ENCODE peak calls at places on chromosomes 1 and 21, in six cellular contexts. K is HCT116, E is vagina, R is prostate gland, V is stomach, T is endothelial cell of umbilical vein. C is an unnamed sample.

GRCh38 chr1:186740324-186740723 is 60.1 kb upstream of the PTGS2 start:
- DNase-seq in V (no peak), T (no peak), R (no peak), K (no peak), E (no peak), C (no peak)

GRCh38 chr1:54510715-54511270 is 37.2 kb upstream of the ACOT11 start:
- DNase-seq in R (no peak), E (no peak), T (no peak), K (no peak), V (no peak), C (peak; percentile 36)

GRCh38 chr21:15134711-15135110 is 69.9 kb upstream of the NRIP1 start:
- DNase-seq in R (no peak), T (peak; percentile 44), V (peak; percentile 33), K (no peak), E (no peak), C (no peak)

GRCh38 chr1:183817576-183818288 is 12.8 kb downstream of the RGL1 start:
- DNase-seq in V (no peak), R (no peak), T (peak; percentile 63), K (no peak), E (no peak), C (no peak)

GRCh38 chr1:114153621-114154145 is at the start of gene SYT6:
- DNase-seq in K (no peak), T (no peak), R (no peak), V (no peak), E (no peak), C (no peak)

GRCh38 chr21:21730524-21730923 is 732.3 kb downstream of the NCAM2 start:
- DNase-seq in K (no peak), V (no peak), T (no peak), E (no peak), R (no peak), C (no peak)

GRCh38 chr1:164644268-164644667 is 85.3 kb downstream of the PBX1 start:
- DNase-seq in R (no peak), T (no peak), K (no peak), E (no peak), V (no peak), C (no peak)

GRCh38 chr21:44483288-44484237 is 28.3 kb downstream of the LRRC3 start:
- DNase-seq in E (no peak), K (no peak), V (no peak), R (no peak), T (no peak), C (peak; percentile 43)

GRCh38 chr1:60101516-60101915 is 27.9 kb upstream of the C1orf87 start:
- DNase-seq in V (no peak), E (no peak), T (peak; percentile 68), K (no peak), R (no peak), C (no peak)

GRCh38 chr1:108708726-108709660 is 3.7 kb upstream of the FNDC7 start:
- DNase-seq in R (no peak), T (no peak), K (no peak), V (no peak), E (no peak), C (peak; percentile 78)

GRCh38 chr21:33109574-33110339 is 39.8 kb downstream of the OLIG1 start:
- DNase-seq in R (peak; percentile 39), E (no peak), V (no peak), K (no peak), T (no peak), C (peak; percentile 80)

GRCh38 chr1:17549384-17549783 is 9.9 kb downstream of the ARHGEF10L start:
- DNase-seq in K (no peak), E (no peak), V (no peak), T (no peak), R (no peak), C (no peak)

GRCh38 chr1:169868978-169869377 is 24.7 kb downstream of the SCYL3 start:
- DNase-seq in R (peak; percentile 16), K (no peak), T (no peak), E (no peak), V (no peak), C (no peak)

GRCh38 chr1:62045579-62045978 is 149.1 kb upstream of the L1TD1 start:
- DNase-seq in E (no peak), V (no peak), R (no peak), K (no peak), T (no peak), C (no peak)

GRCh38 chr1:224747578-224747977 is 131.5 kb downstream of the CNIH3 start:
- DNase-seq in T (no peak), E (no peak), V (no peak), K (no peak), R (no peak), C (no peak)

GRCh38 chr21:31299291-31300147 is 44.5 kb downstream of the TIAM1 start:
- DNase-seq in E (no peak), R (peak; percentile 15), V (no peak), T (no peak), K (no peak), C (no peak)

GRCh38 chr1:247482747-247483146 is 24.8 kb upstream of the OR2B11 start:
- DNase-seq in R (no peak), K (no peak), V (no peak), E (no peak), T (no peak), C (no peak)

GRCh38 chr1:221741364-221741970 is 422 bp downstream of the DUSP10 start:
- DNase-seq in T (peak; percentile 43), K (no peak), V (no peak), E (no peak), R (no peak), C (peak; percentile 84)

GRCh38 chr1:116915182-116915611 is 5.5 kb downstream of the PTGFRN start:
- DNase-seq in R (peak; percentile 22), V (peak; percentile 69), E (peak; percentile 74), K (no peak), T (no peak), C (no peak)

DNA sequence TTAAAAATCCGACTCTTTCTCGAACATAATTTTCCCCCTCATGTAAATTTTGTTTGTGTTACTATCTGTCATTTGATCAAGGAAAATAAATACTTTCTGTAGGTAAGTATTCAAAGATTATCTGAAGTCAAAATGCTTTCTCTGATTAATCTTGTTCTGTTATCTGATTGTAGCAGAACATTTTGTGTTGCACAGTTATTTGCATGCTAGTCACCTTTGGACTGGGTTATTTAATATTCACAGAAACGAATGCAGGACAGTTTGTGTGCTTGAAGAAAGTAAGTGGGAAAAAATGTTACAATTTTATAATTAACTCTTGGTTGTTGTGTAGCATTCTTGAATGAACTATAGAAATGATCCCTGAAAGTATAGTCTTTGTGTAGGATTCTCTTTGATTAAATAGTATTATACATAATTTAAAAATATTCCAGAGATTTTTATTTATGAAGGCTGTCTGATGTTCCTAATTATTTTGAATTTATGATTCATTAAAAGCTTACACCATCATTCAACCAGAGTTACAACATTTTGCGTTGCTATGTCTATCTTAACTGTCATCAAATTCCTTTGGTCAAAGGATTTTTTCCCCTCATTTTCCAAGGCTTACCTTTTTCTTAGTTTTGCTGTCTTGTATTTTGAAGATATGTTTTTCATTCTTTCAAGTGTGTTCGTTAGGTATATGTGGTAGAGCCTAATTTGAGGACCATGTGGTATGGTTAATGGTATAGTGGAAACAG is 176.6 kb downstream of the GIPC2 start:
- DNase-seq in R (no peak), V (no peak), K (no peak), T (no peak), E (no peak), C (no peak)
- H3K4me1 ChIP-seq in R (no peaks in the 10 kb centered on the region), V (no peaks in the 10 kb centered on the region), K (no peaks in the 10 kb centered on the region), T (no peaks in the 10 kb centered on the region), E (no peaks in the 10 kb centered on the region), C (no peaks in the 10 kb centered on the region)

GRCh38 chr21:41508415-41509205 is 652 bp upstream of the TMPRSS2 start:
- DNase-seq in K (no peak), R (no peak), E (no peak), T (no peak), V (no peak), C (no peak)
- TF ChIP-seq POLR2A in K (no peak), R (no peak), E (no peak), T (no peak), V (no peak), C (no peak)

DNA sequence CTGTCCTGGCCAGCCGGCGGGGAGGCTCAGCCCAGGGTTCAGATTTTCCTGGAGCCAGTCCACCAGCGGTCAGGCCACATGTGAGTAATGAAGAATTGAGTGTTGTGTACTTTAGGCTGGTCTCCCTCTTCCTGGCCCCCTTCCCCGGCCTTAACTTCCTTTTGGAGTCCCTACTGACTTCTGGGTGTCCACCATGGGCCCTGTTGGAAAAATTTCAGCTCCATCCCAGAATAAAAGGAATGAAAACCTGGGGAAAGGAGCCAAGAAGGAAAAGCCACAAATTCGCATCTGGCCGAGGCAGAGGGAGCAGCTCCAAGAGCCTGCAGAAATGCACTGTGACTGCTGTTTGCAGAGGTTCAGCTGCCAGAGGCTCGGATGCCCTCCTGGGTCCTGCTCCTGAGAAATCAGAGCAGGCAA is 35.5 kb upstream of the HHAT start:
- DNase-seq in V (peak; percentile 53), R (no peak), E (no peak), K (no peak), T (no peak), C (no peak)
- TF ChIP-seq POLR2AphosphoS5 in V (no peak), R (no peak), E (peak; percentile 37), K (no peak), T (no peak), C (no peak)

GRCh38 chr1:88673446-88673845 is 10.6 kb upstream of the PKN2 start:
- DNase-seq in E (no peak), R (no peak), K (no peak), T (no peak), V (no peak), C (no peak)
- H3K4me1 ChIP-seq in E (no peaks in the 10 kb centered on the region), R (no peaks in the 10 kb centered on the region), K (no peaks in the 10 kb centered on the region), T (peaks cover 3% of the 10 kb centered on the region), V (no peaks in the 10 kb centered on the region), C (no peaks in the 10 kb centered on the region)

GRCh38 chr1:226353698-226354525 is 44.9 kb upstream of the LIN9 start:
- DNase-seq in V (no peak), E (no peak), R (no peak), K (no peak), T (no peak), C (no peak)

GRCh38 chr1:226350504-226350865 is 41.5 kb upstream of the LIN9 start:
- DNase-seq in K (no peak), E (no peak), V (peak; percentile 39), T (no peak), R (no peak), C (no peak)

GRCh38 chr1:226351709-226352108 is 42.7 kb upstream of the LIN9 start:
- DNase-seq in T (no peak), V (no peak), E (no peak), R (no peak), K (no peak), C (no peak)

GRCh38 chr1:226349081-226349480 is 40.1 kb upstream of the LIN9 start:
- DNase-seq in V (no peak), K (no peak), R (no peak), E (no peak), T (no peak), C (peak; percentile 43)

DNA sequence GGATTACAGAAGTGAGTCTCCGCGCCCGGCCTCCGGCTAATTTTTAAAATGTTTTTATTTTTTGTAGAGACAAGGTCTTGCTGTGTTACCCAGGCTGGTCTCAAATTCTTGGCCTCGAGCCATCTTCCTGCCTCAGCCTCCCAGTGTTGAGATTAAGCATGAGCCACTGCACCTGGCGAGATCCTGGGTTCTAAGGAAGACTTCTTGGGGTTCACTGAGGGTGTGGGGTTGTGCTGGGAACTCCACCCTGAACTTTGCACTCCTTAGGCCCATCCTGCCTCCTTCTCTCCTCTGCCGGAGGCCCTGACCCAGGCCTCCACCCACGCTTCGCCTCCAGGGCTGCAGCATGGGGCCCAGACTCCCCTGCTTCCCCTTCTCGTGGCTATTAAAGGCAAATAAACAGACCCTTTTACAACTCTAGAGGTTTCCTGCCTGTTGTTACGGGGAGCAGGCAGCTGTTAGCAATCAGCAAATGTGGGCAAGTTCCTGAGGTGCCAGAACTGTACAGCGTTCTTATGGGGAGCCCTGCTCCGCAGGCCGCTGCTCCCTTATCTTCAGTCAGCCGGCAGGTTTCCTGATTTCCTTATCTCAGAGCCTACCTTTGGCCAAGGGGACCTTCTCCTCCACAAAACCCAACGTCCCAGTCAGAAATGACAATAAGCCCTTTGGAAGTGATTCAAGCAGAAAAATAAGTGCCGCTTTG is 41.0 kb upstream of the LIN9 start:
- DNase-seq in T (peak; percentile 83), E (no peak), R (no peak), K (no peak), V (peak; percentile 50), C (peak; percentile 49)
- TF ChIP-seq POLR2A in T (no peak), E (no peak), R (no peak), K (no peak), V (no peak), C (no peak)